ENCODE peak calls at places on chromosome 14, in four cellular contexts. U, O, I and N are unnamed samples. For H3K4me1, the result is how much of the 10 kb centered on the place peaks cover.

GRCh38 chr14:76040704-76041103 is 55.1 kb downstream of the IFT43 start:
- DNase-seq in O (no peak), I (no peak), U (no peak), N (no peak)

GRCh38 chr14:89667983-89668382 is 250.9 kb upstream of the FOXN3 start:
- DNase-seq in O (no peak), I (no peak), U (no peak), N (no peak)

GRCh38 chr14:94044476-94045091 is 18.4 kb downstream of the OTUB2 start:
- DNase-seq in U (no peak), I (no peak), O (no peak), N (no peak)

GRCh38 chr14:102362084-102362483 is 606 bp downstream of the CINP start:
- DNase-seq in O (peak), I (no peak), U (no peak), N (no peak)

GRCh38 chr14:77436042-77436441 is 12.7 kb upstream of the NOXRED1 start:
- DNase-seq in U (no peak), O (no peak), I (no peak), N (no peak)

GRCh38 chr14:92389598-92390126 is 66.7 kb downstream of the SLC24A4 start:
- DNase-seq in O (no peak), U (no peak), I (no peak), N (no peak)

GRCh38 chr14:74429221-74429691 is 3.2 kb upstream of the SYNDIG1L start:
- DNase-seq in O (no peak), I (no peak), U (no peak), N (no peak)

GRCh38 chr14:73238262-73238852 is 1.1 kb downstream of the PAPLN start:
- DNase-seq in O (peak), U (no peak), I (no peak), N (peak)

GRCh38 chr14:95363468-95363954 is 43.8 kb upstream of the CLMN start:
- DNase-seq in I (no peak), U (no peak), O (no peak), N (no peak)

GRCh38 chr14:80587096-80587724 is 354.3 kb downstream of the CEP128 start:
- DNase-seq in I (no peak), O (no peak), U (peak), N (no peak)

GRCh38 chr14:45156067-45156466 is 20.3 kb downstream of the FANCM start:
- DNase-seq in O (no peak), U (no peak), I (no peak), N (no peak)

GRCh38 chr14:49134940-49135339 is 451.2 kb downstream of the RPS29 start:
- DNase-seq in U (no peak), O (no peak), I (no peak), N (no peak)

GRCh38 chr14:32808574-32809098 is 130.0 kb upstream of the NPAS3 start:
- DNase-seq in U (no peak), I (no peak), O (no peak), N (no peak)

GRCh38 chr14:105098316-105098715 is 33.1 kb upstream of the GPR132 start:
- DNase-seq in I (no peak), U (no peak), O (no peak), N (no peak)

GRCh38 chr14:105487986-105488777 is 1.5 kb downstream of the CRIP1 start:
- DNase-seq in I (no peak), U (no peak), O (no peak), N (no peak)

GRCh38 chr14:99190696-99191662 is 81.0 kb downstream of the BCL11B start:
- DNase-seq in U (no peak), O (no peak), I (no peak), N (no peak)

GRCh38 chr14:77342726-77343397 is 22.0 kb downstream of the GSTZ1 start:
- DNase-seq in I (no peak), U (no peak), O (no peak), N (no peak)

GRCh38 chr14:99401196-99401595 is 79.5 kb downstream of the SETD3 start:
- DNase-seq in O (no peak), U (no peak), I (no peak), N (no peak)

GRCh38 chr14:69101331-69101826 is 51.5 kb downstream of the DCAF5 start:
- DNase-seq in O (peak), I (no peak), U (no peak), N (peak)

GRCh38 chr14:37792124-37792523 is 196.7 kb downstream of the TTC6 start:
- DNase-seq in O (no peak), U (no peak), I (no peak), N (no peak)

GRCh38 chr14:69079188-69079742 is 73.7 kb downstream of the DCAF5 start:
- DNase-seq in I (no peak), O (peak), U (peak), N (no peak)

GRCh38 chr14:64209428-64210165 is 84.6 kb downstream of the ESR2 start:
- DNase-seq in O (no peak), U (no peak), I (no peak), N (no peak)

GRCh38 chr14:39488600-39488999 is 56.4 kb upstream of the FBXO33 start:
- DNase-seq in I (peak), U (no peak), O (no peak), N (peak)

GRCh38 chr14:90658541-90658967 is 157.7 kb downstream of the TTC7B start:
- DNase-seq in I (no peak), O (no peak), U (no peak), N (no peak)

GRCh38 chr14:87115234-87115633 is 877.7 kb downstream of the GALC start:
- DNase-seq in I (no peak), O (no peak), U (no peak), N (no peak)

GRCh38 chr14:51564460-51564859 is 87.2 kb upstream of the FRMD6 start:
- DNase-seq in O (no peak), I (no peak), U (no peak), N (peak)

DNA sequence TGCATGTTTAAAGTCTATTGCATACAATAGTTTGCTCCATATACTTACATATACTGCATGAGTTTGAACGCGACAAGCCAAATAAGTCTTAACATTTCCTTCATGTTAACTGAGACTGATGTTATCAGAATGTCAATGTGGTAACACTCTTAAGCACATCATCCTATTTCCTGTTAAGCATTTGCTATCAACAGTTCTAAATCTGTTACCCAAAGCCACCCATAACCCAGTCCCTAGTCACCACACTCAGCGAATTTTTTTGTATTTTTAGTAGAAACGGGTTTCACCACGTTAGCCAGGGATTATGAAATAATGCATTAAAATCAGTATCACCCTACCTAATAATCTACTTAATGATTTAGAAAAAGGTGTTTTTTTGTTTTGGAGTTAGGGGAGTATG is 39.4 kb downstream of the HNRNPC start:
- DNase-seq in U (no peak), O (no peak), I (no peak), N (no peak)
- H3K4me1 ChIP-seq in U (under half), O (half or more), I (under half), N (under half)

GRCh38 chr14:59265808-59266207 is 77.3 kb downstream of the DAAM1 start:
- DNase-seq in I (no peak), U (no peak), O (no peak), N (no peak)
- H3K4me1 ChIP-seq in I (under half), U (under half), O (under half), N (under half)

DNA sequence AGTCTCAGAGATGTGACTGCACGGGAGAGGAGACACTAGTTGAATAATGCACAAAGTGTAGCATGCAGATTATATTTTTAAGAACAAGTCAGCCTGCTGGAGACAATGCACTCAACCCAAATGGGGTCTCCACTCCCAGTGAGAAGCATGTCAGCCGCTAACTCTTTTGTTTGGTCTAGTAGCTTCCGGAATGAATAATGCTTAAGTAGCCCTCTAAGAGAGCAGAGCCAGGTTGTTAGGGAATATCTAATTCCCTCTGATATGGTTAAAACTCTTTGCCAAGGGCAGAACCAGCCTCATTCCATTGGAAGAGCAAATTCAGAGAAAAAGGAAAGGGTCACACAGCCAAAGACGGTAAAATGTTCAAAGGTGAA is 80.4 kb downstream of the DAD1 start:
- DNase-seq in U (no peak), I (no peak), O (no peak), N (no peak)
- H3K4me1 ChIP-seq in U (under half), I (under half), O (under half), N (under half)

DNA sequence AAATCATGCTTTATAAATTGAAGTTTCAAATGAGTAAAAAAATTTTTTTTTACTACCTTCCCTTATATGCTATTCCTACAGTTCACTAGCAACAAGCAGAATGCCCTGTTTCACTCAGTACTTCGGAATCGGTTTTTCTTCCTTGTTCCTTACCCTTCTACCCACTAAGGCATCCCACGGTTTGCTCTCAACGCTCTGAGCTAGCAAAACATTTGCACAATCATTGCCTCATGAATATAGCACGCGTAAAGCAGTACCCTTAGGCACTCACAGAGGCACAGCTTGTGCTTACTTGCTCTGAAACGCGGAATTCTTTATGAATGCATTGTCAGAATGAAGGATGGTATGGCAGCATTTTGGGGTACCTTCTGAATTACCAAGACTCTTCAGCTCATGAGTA is 45.0 kb downstream of the PPP1R13B start:
- DNase-seq in I (no peak), U (no peak), O (no peak), N (no peak)
- H3K4me1 ChIP-seq in I (under half), U (under half), O (under half), N (under half)